ENCODE peak calls at places on chromosomes 7 and 10, in six cellular contexts. N, M, P, E, K and R are unnamed samples.

GRCh38 chr7:81500631-81501030 is 269.2 kb downstream of the HGF start:
- DNase-seq in N (no peak), M (no peak), P (no peak), E (no peak), K (no peak), R (no peak)

GRCh38 chr10:107686095-107686494 is 521.6 kb upstream of the SORCS1 start:
- DNase-seq in N (no peak), M (no peak), P (no peak), E (no peak), K (peak; percentile 76), R (no peak)

GRCh38 chr7:129055861-129056464 is 1.1 kb upstream of the TNPO3 start:
- DNase-seq in N (no peak), M (no peak), P (no peak), E (no peak), K (no peak), R (no peak)

GRCh38 chr7:22702516-22702915 is 24.5 kb upstream of the IL6 start:
- DNase-seq in N (no peak), M (no peak), P (no peak), E (peak; percentile 32), K (no peak), R (peak; percentile 44)

GRCh38 chr10:73931767-73932624 is 21.1 kb downstream of the PLAU start:
- DNase-seq in N (no peak), M (no peak), P (no peak), E (no peak), K (no peak), R (no peak)

GRCh38 chr7:80107278-80107677 is 27.4 kb upstream of the GNAI1 start:
- DNase-seq in N (no peak), M (no peak), P (no peak), E (no peak), K (no peak), R (no peak)

GRCh38 chr7:17371656-17372524 is 73.4 kb downstream of the AHR start:
- DNase-seq in N (no peak), M (peak; percentile 89), P (peak; percentile 85), E (peak; percentile 98), K (no peak), R (peak; percentile 98)

GRCh38 chr7:77464589-77464988 is 48.4 kb upstream of the GSAP start:
- DNase-seq in N (no peak), M (no peak), P (no peak), E (no peak), K (no peak), R (no peak)

GRCh38 chr7:128104109-128104742 is 73.0 kb upstream of the LRRC4 start:
- DNase-seq in N (no peak), M (no peak), P (no peak), E (no peak), K (peak; percentile 86), R (no peak)

GRCh38 chr7:6380310-6381095 is 67.3 kb downstream of the DAGLB start:
- DNase-seq in N (no peak), M (no peak), P (no peak), E (no peak), K (no peak), R (no peak)

GRCh38 chr10:96222441-96222840 is 48.9 kb downstream of the BLNK start:
- DNase-seq in N (no peak), M (no peak), P (no peak), E (no peak), K (no peak), R (no peak)

GRCh38 chr7:86978804-86979506 is 80.5 kb downstream of the ELAPOR2 start:
- DNase-seq in N (no peak), M (no peak), P (no peak), E (no peak), K (no peak), R (no peak)

GRCh38 chr10:123157210-123157609 is 3.0 kb downstream of the BUB3 start:
- DNase-seq in N (no peak), M (peak; percentile 15), P (no peak), E (peak; percentile 65), K (no peak), R (peak; percentile 76)

GRCh38 chr7:28203498-28204240 is 23.1 kb upstream of the JAZF1 start:
- DNase-seq in N (no peak), M (no peak), P (no peak), E (peak; percentile 41), K (no peak), R (peak; percentile 20)

GRCh38 chr7:142478479-142479220 is 220.8 kb upstream of the PRSS58 start:
- DNase-seq in N (no peak), M (no peak), P (peak; percentile 41), E (no peak), K (no peak), R (peak; percentile 71)

GRCh38 chr7:33836797-33837355 is 68.5 kb upstream of the BMPER start:
- DNase-seq in N (no peak), M (no peak), P (no peak), E (no peak), K (no peak), R (peak; percentile 44)

GRCh38 chr7:106466867-106467266 is 182.1 kb upstream of the NAMPT start:
- DNase-seq in N (no peak), M (no peak), P (no peak), E (no peak), K (no peak), R (no peak)

GRCh38 chr10:6838118-6838517 is 258.0 kb upstream of the PRKCQ start:
- DNase-seq in N (no peak), M (no peak), P (no peak), E (no peak), K (no peak), R (no peak)

GRCh38 chr10:73910764-73911552 is at the start of gene PLAU:
- DNase-seq in N (peak; percentile 74), M (no peak), P (no peak), E (no peak), K (peak; percentile 92), R (peak; percentile 47)

GRCh38 chr7:36987363-36987724 is 263.1 kb upstream of the AOAH start:
- DNase-seq in N (no peak), M (no peak), P (no peak), E (no peak), K (no peak), R (no peak)
- TF ChIP-seq CTCF in N (no peak), M (no peak), P (no peak), E (no peak), K (no peak), R (no peak)

GRCh38 chr10:70498970-70499828 is 20.6 kb downstream of the PALD1 start:
- DNase-seq in N (no peak), M (no peak), P (no peak), E (no peak), K (no peak), R (no peak)
- H3K4me3 ChIP-seq in N (no peak overlapping the region), M (no peak overlapping the region), P (no peak overlapping the region), E (no peak overlapping the region), K (no peak overlapping the region), R (no peak overlapping the region)

GRCh38 chr7:116219288-116219687 is 8.9 kb downstream of the TES start:
- DNase-seq in N (no peak), M (no peak), P (no peak), E (no peak), K (no peak), R (no peak)

GRCh38 chr7:116218051-116218645 is 7.8 kb downstream of the TES start:
- DNase-seq in N (no peak), M (peak; percentile 85), P (peak; percentile 79), E (peak; percentile 99), K (no peak), R (peak; percentile 93)

GRCh38 chr7:116216956-116217570 is 6.7 kb downstream of the TES start:
- DNase-seq in N (no peak), M (no peak), P (no peak), E (no peak), K (no peak), R (no peak)

GRCh38 chr7:116215550-116215949 is 5.2 kb downstream of the TES start:
- DNase-seq in N (no peak), M (no peak), P (no peak), E (no peak), K (no peak), R (no peak)

DNA sequence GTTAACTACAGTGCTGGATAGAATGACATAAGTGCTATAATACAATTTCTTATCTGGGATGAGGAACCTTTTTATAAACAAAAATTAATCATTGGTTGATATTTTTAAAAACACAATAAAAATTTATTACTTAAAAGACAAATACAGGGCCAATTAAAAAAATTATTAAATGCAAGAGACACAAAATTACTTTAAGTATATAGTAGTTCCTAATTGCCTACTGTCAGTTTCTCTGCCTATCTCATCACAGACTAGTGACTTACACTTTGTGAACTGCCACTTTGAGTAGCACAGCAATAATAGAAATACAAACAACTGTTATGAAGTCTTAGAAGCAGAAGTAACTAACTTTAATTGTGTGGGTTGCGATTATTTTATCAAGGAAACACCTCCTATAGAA is 8.4 kb downstream of the TES start:
- DNase-seq in N (no peak), M (no peak), P (no peak), E (no peak), K (no peak), R (no peak)
- TF ChIP-seq CTCF in N (no peak), M (no peak), P (no peak), E (no peak), K (no peak), R (no peak)

GRCh38 chr10:116270691-116271592 is 2.1 kb downstream of the GFRA1 start:
- DNase-seq in N (no peak), M (no peak), P (no peak), E (no peak), K (no peak), R (no peak)
- H3K4me3 ChIP-seq in N (peak overlapping the region; percentile 48), M (peak overlapping the region; percentile 51), P (peak overlapping the region; percentile 71), E (peak overlapping the region; percentile 70), K (peak overlapping the region; percentile 33), R (peak overlapping the region; percentile 60)

GRCh38 chr10:16910795-16911164 is 93.6 kb upstream of the RSU1 start:
- DNase-seq in N (no peak), M (no peak), P (no peak), E (no peak), K (no peak), R (no peak)

GRCh38 chr10:16916496-16916895 is 99.3 kb upstream of the RSU1 start:
- DNase-seq in N (no peak), M (no peak), P (no peak), E (no peak), K (no peak), R (no peak)

GRCh38 chr10:16919076-16919972 is 102.1 kb upstream of the RSU1 start:
- DNase-seq in N (no peak), M (no peak), P (no peak), E (no peak), K (no peak), R (no peak)

GRCh38 chr10:16913266-16913665 is 96.0 kb upstream of the RSU1 start:
- DNase-seq in N (no peak), M (no peak), P (no peak), E (no peak), K (no peak), R (no peak)

DNA sequence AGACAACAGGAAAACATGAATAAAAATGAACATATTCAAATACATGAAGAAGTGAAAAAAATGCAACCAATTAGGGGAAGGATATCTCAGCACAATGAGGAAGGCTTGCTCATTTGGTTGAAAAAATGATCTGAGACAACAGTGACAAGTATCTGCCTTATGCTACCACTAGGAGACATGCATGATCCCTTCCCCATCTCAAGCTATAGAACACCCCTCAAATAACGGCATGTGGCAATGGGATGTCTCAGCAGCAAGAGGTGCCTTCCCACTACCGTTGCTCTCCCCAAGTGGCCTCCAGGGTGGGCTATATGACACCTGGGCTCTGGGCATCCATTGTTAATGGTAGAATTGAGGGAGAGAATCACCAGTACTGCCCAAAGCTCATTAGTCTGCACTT is 98.1 kb upstream of the RSU1 start:
- DNase-seq in N (no peak), M (no peak), P (no peak), E (no peak), K (no peak), R (no peak)
- TF ChIP-seq CTCF in N (no peak), M (peak; percentile 1), P (peak; percentile 13), E (no peak), K (no peak), R (no peak)